ENCODE peak calls at places on chromosomes 12 and 14, in six cellular contexts. C is fibroblast of pulmonary artery, F is foreskin fibroblast, V is fibroblast of mammary gland, A is GM12864, G is HFF-Myc. T is an unnamed sample.

GRCh38 chr12:15700595-15700994 is 88.6 kb downstream of the EPS8 start:
- DNase-seq in C (peak), G (peak), A (peak), F (peak), V (peak), T (peak)

GRCh38 chr14:63717704-63718103 is 10.2 kb downstream of the SGPP1 start:
- DNase-seq in C (peak), G (no peak), F (peak), V (peak), A (no peak), T (no peak)

GRCh38 chr14:50333010-50333409 is 20.9 kb downstream of the DMAC2L start:
- DNase-seq in G (no peak), C (peak), A (no peak), F (peak), V (peak), T (no peak)

GRCh38 chr12:104790296-104791125 is 167.6 kb downstream of the SLC41A2 start:
- DNase-seq in A (no peak), V (peak), G (no peak), C (no peak), F (peak), T (no peak)

GRCh38 chr12:92136883-92137582 is 8.6 kb downstream of the BTG1 start:
- DNase-seq in G (peak), A (no peak), F (peak), V (peak), C (peak), T (peak)

GRCh38 chr14:53273671-53274072 is 120.5 kb upstream of the DDHD1 start:
- DNase-seq in V (peak), A (no peak), C (peak), F (peak), G (peak), T (no peak)

GRCh38 chr12:642633-643477 is 20.4 kb downstream of the NINJ2 start:
- DNase-seq in F (peak), A (no peak), G (no peak), C (peak), V (peak), T (peak)

GRCh38 chr12:93059288-93059687 is 130.2 kb upstream of the EEA1 start:
- DNase-seq in V (no peak), A (no peak), F (no peak), C (no peak), G (no peak), T (no peak)

GRCh38 chr14:73295198-73295796 is 58.0 kb downstream of the PAPLN start:
- DNase-seq in V (peak), A (no peak), F (peak), G (peak), C (peak), T (no peak)

GRCh38 chr14:58078068-58078467 is 73.9 kb downstream of the ARMH4 start:
- DNase-seq in A (no peak), G (peak), V (peak), F (peak), C (peak), T (peak)

GRCh38 chr14:89986475-89986874 is 30.7 kb downstream of the TDP1 start:
- DNase-seq in G (no peak), F (no peak), A (no peak), C (no peak), V (no peak), T (no peak)

GRCh38 chr14:74846968-74847549 is 28.9 kb downstream of the PROX2 start:
- DNase-seq in A (no peak), G (peak), C (peak), F (peak), V (peak), T (no peak)

GRCh38 chr14:76697246-76697645 is 64.0 kb upstream of the VASH1 start:
- DNase-seq in G (no peak), A (no peak), C (no peak), V (no peak), F (no peak), T (no peak)

GRCh38 chr14:75238728-75239455 is 39.7 kb upstream of the FOS start:
- DNase-seq in A (no peak), C (no peak), G (no peak), F (no peak), V (no peak), T (no peak)

GRCh38 chr14:74973003-74973614 is 17.7 kb upstream of the PGF start:
- DNase-seq in A (no peak), V (peak), G (no peak), C (peak), F (no peak), T (no peak)

GRCh38 chr14:93788557-93789365 is 476 bp upstream of the PRIMA1 start:
- DNase-seq in C (no peak), F (peak), G (no peak), A (no peak), V (peak), T (no peak)
- TF ChIP-seq CTCF in C (no peak), F (no peak), G (no peak), A (no peak), V (no peak), T (no peak)

GRCh38 chr12:33514893-33515292 is 75.3 kb upstream of the SYT10 start:
- DNase-seq in V (no peak), A (no peak), G (no peak), C (no peak), F (no peak), T (no peak)
- TF ChIP-seq CTCF in V (no peak), A (no peak), G (no peak), C (no peak), F (no peak), T (no peak)

GRCh38 chr14:60093088-60093487 is 1.4 kb downstream of the PCNX4 start:
- DNase-seq in V (peak), A (no peak), F (peak), C (no peak), G (no peak), T (no peak)
- TF ChIP-seq CTCF in V (no peak), A (no peak), F (no peak), C (no peak), G (no peak), T (no peak)

DNA sequence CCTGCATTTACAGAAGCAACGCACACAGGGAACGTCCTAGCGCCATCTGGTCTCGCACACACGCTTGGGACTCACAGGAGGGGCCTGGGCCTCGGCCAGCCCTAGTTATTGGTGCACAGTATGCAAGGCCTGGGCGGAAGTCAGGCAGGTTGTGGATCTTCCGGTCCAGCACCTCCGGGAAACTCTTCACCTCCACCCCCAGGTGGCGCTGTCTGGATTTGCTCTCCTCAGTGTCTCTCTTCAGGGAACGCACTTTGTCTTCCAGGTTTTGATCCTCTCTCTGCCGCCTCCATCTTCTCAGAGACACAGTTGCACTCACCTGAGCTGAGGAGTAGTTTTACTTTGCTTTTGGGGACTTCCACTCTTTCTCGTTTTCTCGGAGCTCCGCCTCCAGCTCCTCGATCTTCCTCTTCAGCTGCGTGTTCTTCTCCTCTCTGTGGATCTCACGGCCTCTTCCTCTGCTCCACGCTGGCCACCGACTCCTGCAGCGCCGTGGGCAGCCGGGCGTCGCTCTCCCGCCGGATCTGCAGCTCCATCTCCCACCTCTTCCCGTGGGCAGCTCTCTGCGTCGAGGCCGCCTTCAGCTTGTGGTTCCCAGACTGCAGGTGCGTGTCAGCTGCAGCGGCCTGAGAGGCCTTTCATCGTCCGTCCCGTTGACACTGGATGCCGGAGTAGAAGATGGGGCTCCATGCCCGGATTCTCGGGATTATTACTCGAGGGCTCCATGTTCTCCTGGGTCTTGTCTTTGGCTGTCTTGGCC is 933.8 kb downstream of the TMEM121 start:
- DNase-seq in G (no peak), V (no peak), C (no peak), F (no peak), A (no peak), T (no peak)
- TF ChIP-seq CTCF in G (no peak), V (no peak), C (no peak), F (no peak), A (peak), T (no peak)

DNA sequence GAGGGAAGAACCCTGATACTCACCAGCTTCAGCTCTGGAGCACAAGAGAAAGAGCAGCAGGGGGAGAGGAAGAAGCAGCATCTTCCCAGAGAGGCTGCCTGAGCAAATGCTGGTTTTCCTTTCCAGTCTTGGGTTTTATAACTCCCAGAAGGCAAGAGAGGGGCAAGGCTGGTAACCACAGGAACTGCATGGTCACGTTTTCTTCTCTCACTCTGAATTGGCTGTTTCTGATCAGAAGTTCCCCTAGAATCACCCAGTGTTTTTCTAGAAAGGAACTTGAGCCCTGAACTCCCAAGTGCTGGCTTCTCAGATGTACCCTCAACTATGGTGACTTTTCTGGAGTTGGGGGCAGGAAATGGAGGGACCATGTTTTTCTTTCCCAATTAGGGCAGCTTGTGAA is at the start of gene CMA1:
- DNase-seq in A (no peak), G (no peak), F (no peak), C (no peak), V (no peak), T (no peak)
- TF ChIP-seq CTCF in A (no peak), G (no peak), F (no peak), C (no peak), V (no peak), T (no peak)

GRCh38 chr14:91503000-91503504 is 7.1 kb downstream of the PPP4R3A start:
- DNase-seq in G (no peak), F (no peak), C (no peak), V (no peak), A (no peak), T (no peak)
- TF ChIP-seq CTCF in G (no peak), F (no peak), C (no peak), V (no peak), A (no peak), T (no peak)

DNA sequence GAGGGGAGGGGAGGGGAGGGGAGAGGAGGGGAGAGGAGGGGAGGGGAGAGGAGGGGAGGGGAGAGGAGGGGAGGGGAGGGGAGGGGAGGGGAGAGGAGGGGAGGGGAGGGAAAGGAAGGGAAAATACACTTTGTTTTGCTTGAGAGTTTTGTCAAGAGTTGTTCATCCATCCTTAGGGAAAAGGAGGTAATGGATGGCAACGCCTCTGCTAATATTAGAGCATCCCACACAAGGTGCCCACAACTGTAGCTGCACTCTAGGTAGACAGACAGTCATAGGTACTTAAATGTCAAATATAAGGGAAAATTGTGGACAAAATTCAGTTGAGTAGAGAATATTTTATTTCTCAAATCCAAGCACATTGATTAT is 2.5 kb upstream of the SSH1 start:
- DNase-seq in V (no peak), A (no peak), C (no peak), F (no peak), G (no peak), T (no peak)
- TF ChIP-seq CTCF in V (no peak), A (no peak), C (no peak), F (no peak), G (no peak), T (no peak)

GRCh38 chr12:65300679-65301349 is 22.3 kb downstream of the MSRB3 start:
- DNase-seq in A (no peak), C (peak), V (peak), F (peak), G (no peak), T (no peak)
- TF ChIP-seq CTCF in A (peak), C (peak), V (peak), F (peak), G (peak), T (peak)

GRCh38 chr12:106303202-106303820 is 778 bp downstream of the TCP11L2 start:
- DNase-seq in G (no peak), V (peak), A (peak), F (peak), C (peak), T (peak)
- TF ChIP-seq CTCF in G (no peak), V (peak), A (peak), F (no peak), C (no peak), T (peak)

T was measured in AG09319.